ENCODE peak calls at places on chromosome 14, in four cellular contexts. L is CD8-positive, alpha-beta T cell; S is psoas muscle; E is testis. T is an unnamed sample. For H3K4me1 and H3K36me3, the result is how much of the 10 kb centered on the place peaks cover.

GRCh38 chr14:52948039-52948438 is 2.8 kb downstream of the FERMT2 start:
- DNase-seq in L (no peak), S (no peak), E (no peak), T (no peak)

GRCh38 chr14:106024983-106025604 is 498.7 kb downstream of the TMEM121 start:
- DNase-seq in L (peak), S (no peak), E (no peak), T (no peak)

GRCh38 chr14:87967496-87967895 is 25.5 kb downstream of the GALC start:
- DNase-seq in L (no peak), S (no peak), E (no peak), T (no peak)

GRCh38 chr14:24079521-24080141 is 8.3 kb downstream of the CPNE6 start:
- DNase-seq in L (no peak), S (no peak), E (no peak), T (peak)

GRCh38 chr14:20460458-20461229 is 590 bp downstream of the PIP4P1 start:
- DNase-seq in L (peak), S (no peak), E (no peak), T (peak)

GRCh38 chr14:84584526-84584925 is 945.4 kb upstream of the FLRT2 start:
- DNase-seq in L (no peak), S (no peak), E (no peak), T (no peak)

GRCh38 chr14:69574266-69574953 is at the start of gene CCDC177:
- DNase-seq in L (peak), S (peak), E (peak), T (peak)

GRCh38 chr14:106044949-106045596 is 518.7 kb downstream of the TMEM121 start:
- DNase-seq in L (peak), S (peak), E (peak), T (peak)

GRCh38 chr14:68333265-68333664 is 459.6 kb downstream of the ZFP36L1 start:
- DNase-seq in L (no peak), S (no peak), E (no peak), T (no peak)

GRCh38 chr14:68340262-68340661 is 452.6 kb downstream of the ZFP36L1 start:
- DNase-seq in L (no peak), S (no peak), E (no peak), T (peak)

GRCh38 chr14:68335312-68335711 is 457.6 kb downstream of the ZFP36L1 start:
- DNase-seq in L (no peak), S (no peak), E (no peak), T (no peak)

GRCh38 chr14:68336165-68336564 is 456.7 kb downstream of the ZFP36L1 start:
- DNase-seq in L (no peak), S (no peak), E (no peak), T (no peak)

GRCh38 chr14:68337279-68337678 is 455.6 kb downstream of the ZFP36L1 start:
- DNase-seq in L (no peak), S (no peak), E (no peak), T (no peak)
- H3K4me1 ChIP-seq in L (under half), S (under half), E (under half), T (under half)

GRCh38 chr14:66772146-66772545 is 264.2 kb downstream of the GPHN start:
- DNase-seq in L (no peak), S (no peak), E (no peak), T (no peak)
- H3K36me3 ChIP-seq in L (under half), S (under half), E (under half), T (under half)

GRCh38 chr14:74207943-74208342 is 31.3 kb upstream of the VSX2 start:
- DNase-seq in L (no peak), S (no peak), E (no peak), T (peak)
- TF ChIP-seq CTCF in L (no peak), S (no peak), E (no peak), T (peak)

GRCh38 chr14:99600232-99600888 is 3.6 kb downstream of the CCDC85C start:
- DNase-seq in L (no peak), S (no peak), E (no peak), T (no peak)
- H3K4me1 ChIP-seq in L (under half), S (under half), E (under half), T (under half)

DNA sequence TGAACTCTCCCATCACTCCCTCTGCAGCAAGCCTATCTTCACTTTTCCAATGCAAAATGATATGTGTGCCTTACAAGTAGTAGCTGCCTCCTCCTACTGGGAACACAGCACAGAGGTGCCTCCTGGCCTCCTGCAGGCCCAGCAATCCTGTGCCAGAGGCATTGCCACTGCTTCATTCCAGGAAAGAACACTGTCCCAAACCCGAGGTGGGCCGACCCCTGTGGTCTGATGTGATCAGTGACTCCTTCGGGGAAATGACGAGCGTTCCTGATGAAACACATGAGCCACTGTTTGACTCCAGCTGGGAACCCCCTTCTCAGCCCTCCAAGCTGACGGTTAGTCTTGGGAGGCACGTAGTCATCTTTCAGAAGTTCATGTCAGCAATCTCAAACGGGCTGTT is 19.5 kb downstream of the PSMC1 start:
- DNase-seq in L (no peak), S (no peak), E (peak), T (no peak)
- H3K36me3 ChIP-seq in L (under half), S (half or more), E (under half), T (under half)

GRCh38 chr14:49892636-49893308 is at the start of gene ARF6:
- DNase-seq in L (peak), S (peak), E (peak), T (peak)
- TF ChIP-seq CTCF in L (no peak), S (no peak), E (no peak), T (no peak)

GRCh38 chr14:105014631-105015030 is 6.3 kb downstream of the CDCA4 start:
- DNase-seq in L (no peak), S (no peak), E (no peak), T (no peak)
- H3K4me1 ChIP-seq in L (under half), S (under half), E (under half), T (under half)

T was measured in endodermal cell.